ENCODE peak calls at places on chromosome 18, in five cellular contexts. B, L, P, H and F are unnamed samples.

GRCh38 chr18:45590546-45590945 is 24.7 kb upstream of the SLC14A2 start:
- DNase-seq in P (no peak), B (no peak), L (no peak), H (no peak), F (no peak)

GRCh38 chr18:54004828-54005227 is 219.6 kb downstream of the MBD2 start:
- DNase-seq in P (no peak), L (no peak), B (no peak), H (no peak), F (no peak)

GRCh38 chr18:59898609-59899297 is 1.0 kb upstream of the PMAIP1 start:
- DNase-seq in P (no peak), H (no peak), B (no peak), L (no peak), F (no peak)

GRCh38 chr18:34219651-34220050 is 5.1 kb downstream of the NOL4 start:
- DNase-seq in P (no peak), H (no peak), B (no peak), L (peak; percentile 41), F (no peak)

GRCh38 chr18:71831039-71831438 is 713.1 kb downstream of the CBLN2 start:
- DNase-seq in P (no peak), L (no peak), H (no peak), B (no peak), F (no peak)

GRCh38 chr18:27861539-27861938 is 315.4 kb downstream of the CDH2 start:
- DNase-seq in B (no peak), P (no peak), H (no peak), L (no peak), F (no peak)

GRCh38 chr18:39489426-39489825 is 1923.8 kb upstream of the CELF4 start:
- DNase-seq in L (no peak), P (no peak), B (no peak), H (no peak), F (no peak)

GRCh38 chr18:45480219-45481015 is 134.9 kb upstream of the SLC14A2 start:
- DNase-seq in H (no peak), P (no peak), L (no peak), B (no peak), F (no peak)

GRCh38 chr18:10524507-10525425 is 1.1 kb upstream of the NAPG start:
- DNase-seq in B (no peak), L (no peak), P (no peak), H (no peak), F (no peak)
- H3K4me3 ChIP-seq in B (no peak overlapping the region), L (no peak overlapping the region), P (no peak overlapping the region), H (peak overlapping the region; percentile 79), F (peak overlapping the region; percentile 82)

DNA sequence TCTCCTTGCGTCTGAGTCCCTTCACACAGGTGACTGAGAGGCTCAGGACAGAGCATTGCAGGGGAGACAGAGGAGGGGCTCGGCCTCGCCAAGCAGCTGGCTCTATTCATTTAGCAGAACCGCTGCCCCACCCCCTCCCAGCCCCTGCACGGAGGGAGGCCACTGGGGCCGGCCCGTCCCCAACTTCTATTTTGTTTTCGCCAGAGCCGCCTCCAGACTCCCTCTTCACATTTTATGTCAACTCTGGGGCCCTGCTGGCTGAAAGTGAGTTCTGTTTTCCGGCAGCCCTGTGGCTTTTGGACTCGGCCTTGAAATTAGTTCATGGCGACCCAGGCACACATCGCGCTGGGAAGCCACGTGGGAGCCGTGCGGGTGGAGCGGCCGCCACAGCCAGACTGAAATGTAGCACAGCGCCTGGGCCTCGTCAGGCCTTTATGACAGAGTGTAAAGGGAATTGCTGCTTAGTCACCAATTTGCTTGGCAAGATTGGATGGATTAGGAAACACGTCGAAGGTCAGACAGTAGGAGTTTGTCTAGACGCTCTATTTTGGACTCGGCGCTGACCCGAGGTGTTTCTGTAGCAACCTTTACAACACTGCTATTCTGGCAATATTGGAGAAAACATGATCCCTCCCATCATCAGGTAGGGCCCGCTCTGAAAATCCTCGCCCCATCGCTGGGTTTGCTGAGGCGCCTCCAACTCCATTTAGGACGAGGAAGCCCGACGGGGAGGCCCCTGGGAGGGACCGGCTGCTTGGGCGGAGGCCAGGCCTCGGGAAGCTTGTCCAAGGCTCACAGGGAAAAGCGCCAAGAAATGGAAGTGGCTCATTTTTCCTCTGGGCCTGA is 90.7 kb upstream of the CTDP1 start:
- DNase-seq in H (no peak), B (no peak), P (peak; percentile 93), L (peak; percentile 90), F (peak; percentile 89)
- TF ChIP-seq CTCF in H (no peak), B (no peak), P (peak; percentile 26), L (no peak), F (no peak)

GRCh38 chr18:44195394-44196140 is 485.1 kb upstream of the SETBP1 start:
- DNase-seq in B (no peak), L (no peak), P (no peak), H (no peak), F (no peak)

GRCh38 chr18:44197837-44198236 is 482.9 kb upstream of the SETBP1 start:
- DNase-seq in B (no peak), H (no peak), P (no peak), L (no peak), F (no peak)

DNA sequence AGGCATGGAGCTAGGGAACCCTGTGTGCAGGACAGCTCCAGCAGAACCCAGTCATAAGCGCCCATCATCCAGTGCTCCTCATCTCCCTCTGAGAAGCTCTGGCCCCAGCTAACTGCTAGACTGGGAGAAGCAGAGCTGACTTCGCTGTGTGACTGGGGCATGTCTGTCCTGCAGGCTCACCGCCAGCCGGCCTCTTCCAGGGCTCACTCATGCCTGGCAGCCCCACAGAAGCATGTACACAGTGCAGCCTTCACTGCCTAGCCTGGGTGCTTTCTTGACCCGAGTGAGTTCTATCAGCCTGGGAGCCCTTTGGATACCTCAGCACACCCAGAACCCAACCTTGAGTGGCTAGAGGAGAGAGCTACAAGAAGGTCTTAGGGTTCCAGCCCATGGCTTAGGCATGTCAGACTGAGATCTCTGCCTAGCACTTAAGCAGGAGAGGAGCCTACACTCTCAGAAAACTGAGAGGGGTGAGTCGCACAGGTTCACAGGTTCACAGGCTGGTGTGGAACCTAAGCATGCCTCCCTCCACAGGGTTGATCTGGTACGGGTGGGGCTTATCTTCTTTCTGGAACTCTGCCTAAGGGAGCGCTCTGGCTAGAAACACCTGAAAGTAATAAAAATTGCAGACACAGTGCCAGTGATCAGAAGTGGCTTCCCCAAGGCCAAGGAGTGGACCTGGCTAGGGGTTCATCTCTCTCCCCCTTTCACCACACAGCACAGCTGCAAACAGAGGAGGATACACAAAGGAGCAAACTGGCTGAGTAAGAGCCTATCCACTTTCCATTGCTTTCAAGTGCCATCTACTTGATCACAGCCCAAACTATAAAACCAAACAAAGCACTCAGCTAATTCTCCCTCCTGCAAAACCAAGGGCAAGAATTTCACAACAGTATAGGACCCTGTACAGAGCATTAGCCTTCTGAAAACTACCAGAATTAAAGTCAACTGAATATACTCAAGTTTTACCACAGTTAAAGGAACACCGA is 482.1 kb upstream of the SETBP1 start:
- DNase-seq in P (no peak), L (no peak), H (no peak), B (no peak), F (no peak)
- TF ChIP-seq POLR2A in P (no peak), L (no peak), H (no peak), B (no peak), F (no peak)

GRCh38 chr18:79405019-79405780 is 9.5 kb downstream of the NFATC1 start:
- DNase-seq in P (no peak), B (no peak), L (no peak), H (no peak), F (no peak)
- H3K4me3 ChIP-seq in P (no peak overlapping the region), B (no peak overlapping the region), L (no peak overlapping the region), H (peak overlapping the region; percentile 48), F (no peak overlapping the region)

DNA sequence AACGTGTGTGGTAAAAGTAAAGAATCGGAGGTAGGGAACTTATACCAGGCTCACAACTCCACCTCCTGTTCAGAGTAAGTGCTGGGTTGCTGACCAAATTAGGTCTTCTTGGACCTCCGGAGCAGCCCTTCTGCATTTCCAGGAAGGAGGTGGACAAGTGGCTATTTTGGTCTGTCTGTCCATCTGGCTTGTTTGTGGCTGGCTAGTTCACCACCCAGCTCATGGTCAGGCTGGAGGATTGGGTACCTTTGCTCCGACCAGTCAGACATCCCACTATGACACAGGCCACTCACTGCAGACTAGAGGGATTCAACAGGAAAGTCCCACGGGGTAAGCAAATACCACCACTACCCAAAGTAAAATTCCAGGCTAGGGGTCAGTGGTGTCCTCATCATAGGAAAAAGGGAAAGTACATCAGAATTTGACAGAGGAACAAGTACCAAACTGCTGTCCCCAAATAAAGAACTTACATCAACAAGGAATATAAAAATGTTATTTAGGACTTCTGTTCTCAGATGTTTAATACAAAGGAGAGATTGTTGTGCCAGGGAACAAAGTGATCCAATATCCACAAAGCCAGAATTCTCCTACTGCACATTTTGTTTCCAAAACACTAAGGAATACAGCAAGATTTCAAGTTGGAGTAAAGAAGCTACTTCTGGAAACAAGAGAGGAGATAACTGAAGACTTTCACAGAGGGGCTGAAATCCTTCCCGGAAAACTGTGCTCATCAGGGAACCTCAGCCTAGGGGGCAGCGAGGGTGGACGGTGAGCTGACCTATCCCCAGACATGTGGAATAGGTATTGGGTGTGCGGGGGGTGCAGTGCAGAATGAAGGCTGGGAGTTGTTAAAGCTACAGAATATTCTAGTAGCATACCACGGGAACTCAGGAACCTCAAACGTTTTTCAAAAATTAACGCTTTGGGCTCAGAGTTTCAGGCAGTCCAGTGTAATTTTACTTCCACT is 56.9 kb downstream of the BCL2 start:
- DNase-seq in P (no peak), H (no peak), B (no peak), L (peak; percentile 47), F (no peak)
- TF ChIP-seq CTCF in P (no peak), H (no peak), B (no peak), L (no peak), F (peak; percentile 51)

DNA sequence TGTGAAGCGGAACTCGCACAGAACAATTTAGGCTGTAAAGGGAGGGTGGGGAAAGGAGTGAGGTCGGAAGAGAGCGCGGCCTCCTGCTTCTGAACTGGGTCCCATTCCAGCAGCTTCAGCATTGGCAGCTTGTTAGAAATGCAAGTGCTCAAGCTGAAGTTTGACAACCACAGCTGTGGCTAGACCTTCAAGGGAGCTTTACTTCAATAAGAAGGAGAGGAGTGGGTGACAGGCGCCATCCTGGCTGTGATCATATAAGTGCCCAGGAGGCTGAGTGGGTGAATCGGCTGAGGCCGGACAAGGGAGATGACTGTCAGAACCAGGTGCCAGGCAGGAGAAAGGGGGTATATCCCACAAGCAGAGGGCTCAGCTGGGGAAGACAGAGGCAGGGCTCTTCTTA is 622.5 kb downstream of the GALR1 start:
- DNase-seq in B (no peak), L (no peak), H (no peak), P (no peak), F (no peak)
- TF ChIP-seq POLR2A in B (no peak), L (no peak), H (no peak), P (no peak), F (no peak)

DNA sequence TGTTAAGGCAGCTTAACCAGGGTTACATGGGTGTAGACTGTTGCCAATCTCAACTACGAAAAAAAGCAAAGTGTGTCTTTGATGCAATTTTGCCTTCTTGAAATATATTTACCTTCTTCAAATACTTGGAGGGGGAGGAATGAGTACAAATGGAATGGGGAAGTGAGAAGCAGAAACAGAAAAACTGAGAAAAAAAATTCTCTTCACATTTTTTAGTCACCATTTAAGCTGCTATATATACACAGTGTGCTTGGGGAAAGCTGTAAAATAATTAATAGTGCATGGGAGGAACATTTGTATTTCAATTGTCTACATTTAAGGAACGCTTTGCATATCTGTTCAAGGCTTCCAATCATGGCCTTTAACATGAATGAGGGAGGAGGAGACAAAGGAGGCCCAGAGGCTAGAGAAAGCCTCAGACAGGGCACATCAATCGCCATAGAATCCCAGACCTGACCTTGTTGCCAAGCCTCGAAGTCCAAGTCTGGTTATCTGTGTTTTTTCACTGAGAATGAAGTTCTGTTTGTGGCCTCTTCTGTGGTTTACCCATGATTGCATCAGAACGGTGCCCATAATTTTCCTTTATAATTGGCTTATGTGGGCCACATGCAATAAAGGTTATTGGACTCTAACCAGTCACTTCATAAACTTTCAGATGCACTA is 158.6 kb downstream of the PIK3C3 start:
- DNase-seq in P (no peak), H (no peak), L (no peak), B (no peak), F (no peak)
- H3K4me3 ChIP-seq in P (no peak overlapping the region), H (no peak overlapping the region), L (no peak overlapping the region), B (no peak overlapping the region), F (no peak overlapping the region)